ENCODE peak calls at places on chromosomes 4 and X, in five cellular contexts. One of them, this sample, is unnamed.

GRCh38 chrX:106999002-106999975 is 723 bp downstream of the MORC4 start:
- DNase-seq in A673: peak; percentile 64
- DNase-seq in GM12878: no peak
- DNase-seq in CD8-positive, alpha-beta memory T cell: peak; percentile 7
- DNase-seq in PC-3: peak; percentile 73
- DNase-seq in this sample: peak; percentile 67

GRCh38 chr4:23337292-23337691 is 552.6 kb downstream of the PPARGC1A start:
- DNase-seq in GM12878: no peak
- DNase-seq in A673: no peak
- DNase-seq in PC-3: peak; percentile 37
- DNase-seq in CD8-positive, alpha-beta memory T cell: no peak
- DNase-seq in this sample: no peak

GRCh38 chrX:49840679-49841078 is 11.6 kb downstream of the PAGE4 start:
- DNase-seq in CD8-positive, alpha-beta memory T cell: no peak
- DNase-seq in PC-3: peak; percentile 56
- DNase-seq in GM12878: peak; percentile 15
- DNase-seq in A673: peak; percentile 71
- DNase-seq in this sample: no peak

GRCh38 chrX:143306991-143307965 is 210.0 kb downstream of the SPANXN3 start:
- DNase-seq in A673: no peak
- DNase-seq in CD8-positive, alpha-beta memory T cell: no peak
- DNase-seq in GM12878: no peak
- DNase-seq in PC-3: no peak
- DNase-seq in this sample: no peak

GRCh38 chr4:101125045-101125713 is 222.1 kb downstream of the PPP3CA start:
- DNase-seq in A673: no peak
- DNase-seq in PC-3: no peak
- DNase-seq in GM12878: no peak
- DNase-seq in CD8-positive, alpha-beta memory T cell: no peak
- DNase-seq in this sample: no peak

GRCh38 chr4:127501103-127501502 is 131.7 kb upstream of the INTU start:
- DNase-seq in A673: no peak
- DNase-seq in CD8-positive, alpha-beta memory T cell: no peak
- DNase-seq in PC-3: peak; percentile 10
- DNase-seq in GM12878: no peak
- DNase-seq in this sample: no peak

GRCh38 chrX:137166591-137166990 is 132.8 kb upstream of the GPR101 start:
- DNase-seq in PC-3: peak; percentile 9
- DNase-seq in CD8-positive, alpha-beta memory T cell: no peak
- DNase-seq in A673: peak; percentile 37
- DNase-seq in GM12878: no peak
- DNase-seq in this sample: no peak

GRCh38 chr4:101801957-101802356 is 11.4 kb downstream of the BANK1 start:
- DNase-seq in GM12878: no peak
- DNase-seq in PC-3: no peak
- DNase-seq in CD8-positive, alpha-beta memory T cell: no peak
- DNase-seq in A673: no peak
- DNase-seq in this sample: no peak

GRCh38 chr4:56979674-56980073 is 978 bp downstream of the POLR2B start:
- DNase-seq in GM12878: no peak
- DNase-seq in PC-3: peak; percentile 33
- DNase-seq in CD8-positive, alpha-beta memory T cell: peak; percentile 38
- DNase-seq in A673: no peak
- DNase-seq in this sample: no peak

GRCh38 chr4:38667005-38667771 is 3.2 kb downstream of the KLF3 start:
- DNase-seq in PC-3: peak; percentile 85
- DNase-seq in A673: peak; percentile 98
- DNase-seq in CD8-positive, alpha-beta memory T cell: peak; percentile 58
- DNase-seq in GM12878: no peak
- DNase-seq in this sample: peak; percentile 72

GRCh38 chr4:10613926-10614478 is 70.6 kb downstream of the CLNK start:
- DNase-seq in CD8-positive, alpha-beta memory T cell: no peak
- DNase-seq in GM12878: no peak
- DNase-seq in A673: no peak
- DNase-seq in PC-3: no peak
- DNase-seq in this sample: no peak

GRCh38 chr4:115090483-115091075 is 22.8 kb downstream of the NDST4 start:
- DNase-seq in A673: peak; percentile 68
- DNase-seq in GM12878: no peak
- DNase-seq in CD8-positive, alpha-beta memory T cell: no peak
- DNase-seq in PC-3: peak; percentile 58
- DNase-seq in this sample: no peak

GRCh38 chrX:24241822-24242648 is 71.8 kb downstream of the SUPT20HL2 start:
- DNase-seq in A673: peak; percentile 80
- DNase-seq in GM12878: no peak
- DNase-seq in CD8-positive, alpha-beta memory T cell: peak; percentile 0
- DNase-seq in PC-3: peak; percentile 49
- DNase-seq in this sample: no peak

GRCh38 chr4:15920723-15921591 is 17.6 kb downstream of the FGFBP1 start:
- DNase-seq in GM12878: no peak
- DNase-seq in CD8-positive, alpha-beta memory T cell: no peak
- DNase-seq in A673: peak; percentile 84
- DNase-seq in PC-3: peak; percentile 93
- DNase-seq in this sample: peak; percentile 92

GRCh38 chrX:17380221-17380620 is 5.2 kb downstream of the NHS start:
- DNase-seq in A673: no peak
- DNase-seq in GM12878: no peak
- DNase-seq in PC-3: no peak
- DNase-seq in CD8-positive, alpha-beta memory T cell: no peak
- DNase-seq in this sample: no peak

GRCh38 chrX:101550825-101551767 is 749 bp downstream of the ARMCX1 start:
- DNase-seq in CD8-positive, alpha-beta memory T cell: no peak
- DNase-seq in PC-3: no peak
- DNase-seq in A673: peak; percentile 56
- DNase-seq in GM12878: no peak
- DNase-seq in this sample: peak; percentile 72

GRCh38 chrX:63350551-63350950 is 581 bp downstream of the SPIN4 start:
- DNase-seq in PC-3: peak; percentile 38
- DNase-seq in GM12878: peak; percentile 5
- DNase-seq in A673: peak; percentile 2
- DNase-seq in CD8-positive, alpha-beta memory T cell: peak; percentile 1
- DNase-seq in this sample: no peak

GRCh38 chrX:13092455-13092941 is 48.1 kb upstream of the FAM9C start:
- DNase-seq in GM12878: peak; percentile 95
- DNase-seq in CD8-positive, alpha-beta memory T cell: peak; percentile 69
- DNase-seq in PC-3: no peak
- DNase-seq in A673: no peak
- DNase-seq in this sample: peak; percentile 70

GRCh38 chr4:9143421-9144080 is 26.7 kb upstream of the FAM90A26 start:
- DNase-seq in CD8-positive, alpha-beta memory T cell: no peak
- DNase-seq in GM12878: no peak
- DNase-seq in A673: no peak
- DNase-seq in PC-3: no peak
- DNase-seq in this sample: no peak

GRCh38 chr4:10077101-10077491 is 39.5 kb downstream of the WDR1 start:
- DNase-seq in GM12878: no peak
- DNase-seq in PC-3: no peak
- DNase-seq in A673: no peak
- DNase-seq in CD8-positive, alpha-beta memory T cell: no peak
- DNase-seq in this sample: no peak

GRCh38 chr4:106186201-106186600 is 129.8 kb downstream of the TBCK start:
- DNase-seq in A673: no peak
- DNase-seq in CD8-positive, alpha-beta memory T cell: no peak
- DNase-seq in PC-3: no peak
- DNase-seq in GM12878: no peak
- DNase-seq in this sample: no peak

GRCh38 chr4:98745372-98745771 is 87.0 kb upstream of the TSPAN5 start:
- DNase-seq in GM12878: no peak
- DNase-seq in PC-3: peak; percentile 28
- DNase-seq in CD8-positive, alpha-beta memory T cell: no peak
- DNase-seq in A673: peak; percentile 46
- DNase-seq in this sample: no peak

GRCh38 chr4:8153441-8153840 is 5.2 kb downstream of the ABLIM2 start:
- DNase-seq in A673: no peak
- DNase-seq in CD8-positive, alpha-beta memory T cell: no peak
- DNase-seq in PC-3: no peak
- DNase-seq in GM12878: no peak
- DNase-seq in this sample: no peak

GRCh38 chr4:89270792-89271191 is 36.8 kb downstream of the GPRIN3 start:
- DNase-seq in CD8-positive, alpha-beta memory T cell: no peak
- DNase-seq in A673: no peak
- DNase-seq in GM12878: no peak
- DNase-seq in PC-3: no peak
- DNase-seq in this sample: no peak

GRCh38 chrX:133254666-133255065 is 36.5 kb upstream of the TFDP3 start:
- DNase-seq in CD8-positive, alpha-beta memory T cell: no peak
- DNase-seq in GM12878: no peak
- DNase-seq in A673: peak; percentile 22
- DNase-seq in PC-3: peak; percentile 81
- DNase-seq in this sample: no peak

GRCh38 chr4:74426101-74426500 is 18.8 kb upstream of the AREG start:
- DNase-seq in PC-3: no peak
- DNase-seq in GM12878: no peak
- DNase-seq in CD8-positive, alpha-beta memory T cell: no peak
- DNase-seq in A673: peak; percentile 3
- DNase-seq in this sample: no peak

GRCh38 chrX:6226053-6226645 is 2.5 kb downstream of the NLGN4X start:
- DNase-seq in A673: peak; percentile 34
- DNase-seq in GM12878: no peak
- DNase-seq in CD8-positive, alpha-beta memory T cell: no peak
- DNase-seq in PC-3: no peak
- DNase-seq in this sample: no peak

GRCh38 chrX:40094041-40094899 is 3.5 kb downstream of the BCOR start:
- DNase-seq in CD8-positive, alpha-beta memory T cell: peak; percentile 11
- DNase-seq in GM12878: no peak
- DNase-seq in PC-3: peak; percentile 43
- DNase-seq in A673: peak; percentile 83
- DNase-seq in this sample: no peak

GRCh38 chr4:139484861-139485311 is 31.0 kb downstream of the RAB33B start:
- DNase-seq in CD8-positive, alpha-beta memory T cell: no peak
- DNase-seq in A673: no peak
- DNase-seq in GM12878: no peak
- DNase-seq in PC-3: no peak
- DNase-seq in this sample: no peak

GRCh38 chrX:109990582-109991276 is 12.2 kb upstream of the TMEM164 start:
- DNase-seq in PC-3: no peak
- DNase-seq in A673: no peak
- DNase-seq in CD8-positive, alpha-beta memory T cell: no peak
- DNase-seq in GM12878: no peak
- DNase-seq in this sample: no peak

GRCh38 chr4:3438847-3439180 is 3.0 kb upstream of the HGFAC start:
- DNase-seq in A673: no peak
- DNase-seq in PC-3: no peak
- DNase-seq in CD8-positive, alpha-beta memory T cell: no peak
- DNase-seq in GM12878: no peak
- DNase-seq in this sample: no peak

GRCh38 chr4:3207531-3208037 is 41.4 kb upstream of the MSANTD1 start:
- DNase-seq in GM12878: no peak
- DNase-seq in A673: no peak
- DNase-seq in PC-3: no peak
- DNase-seq in CD8-positive, alpha-beta memory T cell: no peak
- DNase-seq in this sample: no peak

GRCh38 chr4:114922582-114922912 is 190.9 kb downstream of the NDST4 start:
- DNase-seq in PC-3: no peak
- DNase-seq in CD8-positive, alpha-beta memory T cell: no peak
- DNase-seq in GM12878: no peak
- DNase-seq in A673: no peak
- DNase-seq in this sample: no peak

GRCh38 chr4:154529737-154530136 is 20.5 kb downstream of the PLRG1 start:
- DNase-seq in A673: no peak
- DNase-seq in CD8-positive, alpha-beta memory T cell: no peak
- DNase-seq in PC-3: no peak
- DNase-seq in GM12878: no peak
- DNase-seq in this sample: no peak

GRCh38 chr4:78922207-78922606 is 17.0 kb downstream of the PAQR3 start:
- DNase-seq in CD8-positive, alpha-beta memory T cell: no peak
- DNase-seq in A673: no peak
- DNase-seq in PC-3: no peak
- DNase-seq in GM12878: no peak
- DNase-seq in this sample: no peak

GRCh38 chrX:149853925-149854324 is 27.1 kb upstream of the MAGEA8 start:
- DNase-seq in A673: no peak
- DNase-seq in CD8-positive, alpha-beta memory T cell: no peak
- DNase-seq in PC-3: no peak
- DNase-seq in GM12878: no peak
- DNase-seq in this sample: no peak

GRCh38 chr4:122412547-122412946 is 33.7 kb downstream of the ADAD1 start:
- DNase-seq in CD8-positive, alpha-beta memory T cell: no peak
- DNase-seq in A673: no peak
- DNase-seq in GM12878: no peak
- DNase-seq in PC-3: peak; percentile 21
- DNase-seq in this sample: no peak

GRCh38 chr4:152618971-152619370 is 60.8 kb downstream of the TMEM154 start:
- DNase-seq in A673: no peak
- DNase-seq in PC-3: peak; percentile 81
- DNase-seq in GM12878: no peak
- DNase-seq in CD8-positive, alpha-beta memory T cell: no peak
- DNase-seq in this sample: no peak

GRCh38 chr4:102665527-102665926 is 95.2 kb downstream of the MANBA start:
- DNase-seq in PC-3: no peak
- DNase-seq in GM12878: no peak
- DNase-seq in A673: no peak
- DNase-seq in CD8-positive, alpha-beta memory T cell: no peak
- DNase-seq in this sample: no peak

GRCh38 chr4:184345573-184345922 is 127.9 kb upstream of the ENPP6 start:
- DNase-seq in GM12878: no peak
- DNase-seq in PC-3: no peak
- DNase-seq in A673: no peak
- DNase-seq in CD8-positive, alpha-beta memory T cell: no peak
- DNase-seq in this sample: no peak
- H3K4me1 ChIP-seq in GM12878: peaks cover 63% of the 10 kb centered on the region
- H3K4me1 ChIP-seq in PC-3: peaks cover 17% of the 10 kb centered on the region
- H3K4me1 ChIP-seq in A673: peaks cover 32% of the 10 kb centered on the region
- H3K4me1 ChIP-seq in CD8-positive, alpha-beta memory T cell: no peaks in the 10 kb centered on the region
- H3K4me1 ChIP-seq in this sample: no peaks in the 10 kb centered on the region

GRCh38 chrX:66016905-66017658 is 22.8 kb downstream of the VSIG4 start:
- DNase-seq in GM12878: no peak
- DNase-seq in PC-3: no peak
- DNase-seq in CD8-positive, alpha-beta memory T cell: no peak
- DNase-seq in A673: no peak
- DNase-seq in this sample: no peak
- H3K4me3 ChIP-seq in GM12878: peak overlapping the region; percentile 32
- H3K4me3 ChIP-seq in PC-3: no peak overlapping the region
- H3K4me3 ChIP-seq in CD8-positive, alpha-beta memory T cell: peak overlapping the region; percentile 19
- H3K4me3 ChIP-seq in A673: no peak overlapping the region
- H3K4me3 ChIP-seq in this sample: no peak overlapping the region

GRCh38 chrX:154727418-154728323 is 23.2 kb downstream of the GAB3 start:
- DNase-seq in A673: no peak
- DNase-seq in GM12878: no peak
- DNase-seq in CD8-positive, alpha-beta memory T cell: no peak
- DNase-seq in PC-3: peak; percentile 39
- DNase-seq in this sample: no peak
- H3K4me1 ChIP-seq in A673: no peaks in the 10 kb centered on the region
- H3K4me1 ChIP-seq in GM12878: peaks cover 8% of the 10 kb centered on the region
- H3K4me1 ChIP-seq in CD8-positive, alpha-beta memory T cell: peaks cover 54% of the 10 kb centered on the region
- H3K4me1 ChIP-seq in PC-3: peaks cover 40% of the 10 kb centered on the region
- H3K4me1 ChIP-seq in this sample: peaks cover 38% of the 10 kb centered on the region

GRCh38 chr4:41438564-41438963 is 99.4 kb upstream of the LIMCH1 start:
- DNase-seq in CD8-positive, alpha-beta memory T cell: no peak
- DNase-seq in PC-3: no peak
- DNase-seq in A673: no peak
- DNase-seq in GM12878: no peak
- DNase-seq in this sample: no peak
- H3K4me3 ChIP-seq in CD8-positive, alpha-beta memory T cell: no peak overlapping the region
- H3K4me3 ChIP-seq in PC-3: no peak overlapping the region
- H3K4me3 ChIP-seq in A673: no peak overlapping the region
- H3K4me3 ChIP-seq in GM12878: no peak overlapping the region
- H3K4me3 ChIP-seq in this sample: no peak overlapping the region

This sample was measured in ascending aorta.